ENCODE peak calls at places on chromosomes 13 and 19, in five cellular contexts. J is T-helper 2 cell; R is activated CD8-positive, alpha-beta memory T cell treated with anti-CD3 and anti-CD28 coated beads, Interleukin-2, amount 50 U/mL, for 48 hours; A is fibroblast of lung; Z is T-helper 17 cell. T is an unnamed sample.

GRCh38 chr13:50153888-50154287 is 138.6 kb downstream of the KCNRG start:
- DNase-seq in J (no peak), R (no peak), A (no peak), Z (no peak), T (no peak)

GRCh38 chr19:33809960-33810359 is 13.3 kb downstream of the KCTD15 start:
- DNase-seq in J (no peak), R (no peak), A (no peak), Z (no peak), T (no peak)

GRCh38 chr19:52600639-52601024 is 30.5 kb downstream of the ZNF701 start:
- DNase-seq in J (no peak), R (no peak), A (no peak), Z (no peak), T (no peak)

GRCh38 chr13:41649659-41650058 is 192.3 kb downstream of the RGCC start:
- DNase-seq in J (no peak), R (no peak), A (peak), Z (no peak), T (no peak)

GRCh38 chr13:39956036-39956435 is 300.6 kb downstream of the COG6 start:
- DNase-seq in J (no peak), R (no peak), A (no peak), Z (no peak), T (no peak)

GRCh38 chr13:97913206-97913605 is 40.3 kb upstream of the IPO5 start:
- DNase-seq in J (no peak), R (no peak), A (no peak), Z (no peak), T (no peak)

GRCh38 chr19:33721735-33722297 is 74.9 kb upstream of the KCTD15 start:
- DNase-seq in J (no peak), R (no peak), A (no peak), Z (no peak), T (no peak)

GRCh38 chr19:16435238-16435911 is 36.4 kb downstream of the EPS15L1 start:
- DNase-seq in J (no peak), R (no peak), A (peak), Z (no peak), T (no peak)

GRCh38 chr13:112642061-112642460 is 47.8 kb upstream of the ATP11A start:
- DNase-seq in J (no peak), R (no peak), A (no peak), Z (no peak), T (no peak)

GRCh38 chr19:55546822-55547614 is 1.7 kb upstream of the SBK3 start:
- DNase-seq in J (no peak), R (no peak), A (peak), Z (no peak), T (no peak)

GRCh38 chr13:41500501-41500900 is 43.2 kb downstream of the RGCC start:
- DNase-seq in J (no peak), R (no peak), A (peak), Z (no peak), T (peak)

GRCh38 chr19:32908641-32909190 is 39.1 kb upstream of the SLC7A9 start:
- DNase-seq in J (no peak), R (no peak), A (no peak), Z (no peak), T (no peak)

GRCh38 chr13:113937497-113938140 is 36.3 kb downstream of the C13orf46 start:
- DNase-seq in J (no peak), R (no peak), A (no peak), Z (no peak), T (no peak)

GRCh38 chr13:19981685-19982238 is 23.2 kb downstream of the ZMYM2 start:
- DNase-seq in J (no peak), R (no peak), A (peak), Z (no peak), T (no peak)

GRCh38 chr13:30307194-30307965 is at the start of gene KATNAL1:
- DNase-seq in J (peak), R (peak), A (peak), Z (peak), T (no peak)

GRCh38 chr13:80825276-80825675 is 484.4 kb upstream of the SPRY2 start:
- DNase-seq in J (no peak), R (no peak), A (no peak), Z (no peak), T (no peak)

GRCh38 chr19:35297515-35297848 is 5.5 kb downstream of the MAG start:
- DNase-seq in J (no peak), R (no peak), A (no peak), Z (no peak), T (no peak)

GRCh38 chr13:99468971-99469545 is 32.2 kb upstream of the TM9SF2 start:
- DNase-seq in J (no peak), R (no peak), A (no peak), Z (no peak), T (no peak)

GRCh38 chr13:99442273-99442895 is 58.9 kb upstream of the TM9SF2 start:
- DNase-seq in J (no peak), R (no peak), A (peak), Z (peak), T (peak)

GRCh38 chr19:29587518-29587986 is 18.5 kb upstream of the POP4 start:
- DNase-seq in J (no peak), R (peak), A (peak), Z (peak), T (no peak)

GRCh38 chr13:32585625-32586021 is 629 bp upstream of the PDS5B start:
- DNase-seq in J (no peak), R (no peak), A (peak), Z (no peak), T (no peak)